ENCODE peak calls at places on chromosome 5, in nine cellular contexts. A, T, F, H, E, U, M, G and X are unnamed samples.

GRCh38 chr5:96410013-96410412 is 23.0 kb downstream of the PCSK1 start:
- DNase-seq in A (peak), T (peak), F (peak), H (no peak), E (no peak), U (no peak), M (no peak), G (no peak), X (peak)

GRCh38 chr5:169350759-169351240 is 49.9 kb upstream of the SLIT3 start:
- DNase-seq in A (peak), T (peak), F (peak), H (no peak), E (peak), U (no peak), M (peak), G (no peak), X (peak)

GRCh38 chr5:15731686-15732085 is 231.7 kb downstream of the FBXL7 start:
- DNase-seq in A (no peak), T (no peak), F (no peak), H (no peak), E (no peak), U (no peak), M (no peak), G (no peak), X (no peak)

GRCh38 chr5:66854429-66854828 is 258.2 kb downstream of the MAST4 start:
- DNase-seq in A (no peak), T (no peak), F (no peak), H (no peak), E (no peak), U (no peak), M (no peak), G (no peak), X (no peak)

GRCh38 chr5:59038169-59039002 is 455.5 kb downstream of the RAB3C start:
- DNase-seq in A (peak), T (no peak), F (no peak), H (no peak), E (no peak), U (no peak), M (no peak), G (no peak), X (no peak)

GRCh38 chr5:538801-539468 is 14.7 kb upstream of the SLC9A3 start:
- DNase-seq in A (no peak), T (no peak), F (no peak), H (no peak), E (no peak), U (peak), M (no peak), G (no peak), X (no peak)

GRCh38 chr5:127442085-127442484 is 75.4 kb upstream of the PRRC1 start:
- DNase-seq in A (peak), T (peak), F (peak), H (no peak), E (peak), U (no peak), M (no peak), G (no peak), X (peak)

GRCh38 chr5:172872997-172873491 is 39.0 kb downstream of the ERGIC1 start:
- DNase-seq in A (peak), T (peak), F (no peak), H (no peak), E (no peak), U (no peak), M (no peak), G (peak), X (no peak)

GRCh38 chr5:82512025-82512424 is 233.9 kb upstream of the RPS23 start:
- DNase-seq in A (no peak), T (no peak), F (no peak), H (no peak), E (no peak), U (peak), M (peak), G (no peak), X (no peak)

GRCh38 chr5:2750758-2751464 is 566 bp downstream of the IRX2 start:
- DNase-seq in A (no peak), T (peak), F (no peak), H (no peak), E (no peak), U (no peak), M (peak), G (no peak), X (no peak)

GRCh38 chr5:18113724-18114123 is 479.5 kb downstream of the TAF11L14 start:
- DNase-seq in A (peak), T (no peak), F (no peak), H (no peak), E (no peak), U (no peak), M (no peak), G (peak), X (peak)

GRCh38 chr5:167642779-167643517 is 648.5 kb upstream of the WWC1 start:
- DNase-seq in A (peak), T (peak), F (peak), H (no peak), E (no peak), U (no peak), M (peak), G (no peak), X (peak)

GRCh38 chr5:177370488-177371119 is 12.9 kb downstream of the RGS14 start:
- DNase-seq in A (peak), T (peak), F (peak), H (no peak), E (peak), U (peak), M (peak), G (peak), X (peak)

GRCh38 chr5:150278916-150279315 is 10.7 kb downstream of the CAMK2A start:
- DNase-seq in A (peak), T (peak), F (peak), H (no peak), E (no peak), U (no peak), M (peak), G (no peak), X (no peak)

GRCh38 chr5:171415115-171415730 is 4.2 kb upstream of the FGF18 start:
- DNase-seq in A (peak), T (peak), F (no peak), H (no peak), E (no peak), U (no peak), M (no peak), G (no peak), X (peak)

GRCh38 chr5:18048449-18048848 is 414.2 kb downstream of the TAF11L14 start:
- DNase-seq in A (no peak), T (no peak), F (no peak), H (no peak), E (no peak), U (no peak), M (no peak), G (peak), X (no peak)

GRCh38 chr5:55231476-55232193 is 1.8 kb downstream of the CCNO start:
- DNase-seq in A (no peak), T (peak), F (no peak), H (no peak), E (no peak), U (peak), M (peak), G (peak), X (no peak)

GRCh38 chr5:156339139-156339841 is 12.3 kb downstream of the SGCD start:
- DNase-seq in A (no peak), T (no peak), F (no peak), H (no peak), E (no peak), U (no peak), M (no peak), G (no peak), X (no peak)

GRCh38 chr5:169801324-169801777 is 164.3 kb downstream of the DOCK2 start:
- DNase-seq in A (peak), T (peak), F (no peak), H (no peak), E (no peak), U (peak), M (peak), G (no peak), X (peak)